ENCODE peak calls at places on chromosomes 11 and 22, in four cellular contexts. R is HCT116, M is HepG2, Q is SK-N-SH. P is an unnamed sample.

GRCh38 chr11:9265211-9266131 is at the start of gene DENND5A:
- DNase-seq in R (peak; percentile 43), M (peak; percentile 80), Q (peak; percentile 100), P (peak; percentile 99)

GRCh38 chr22:42283288-42284229 is 13.1 kb upstream of the TCF20 start:
- DNase-seq in R (no peak), M (no peak), Q (peak; percentile 48), P (no peak)

GRCh38 chr11:113178671-113179070 is 135.7 kb upstream of the TTC12 start:
- DNase-seq in R (no peak), M (no peak), Q (no peak), P (no peak)

GRCh38 chr22:49960967-49961600 is 512 bp downstream of the PIM3 start:
- DNase-seq in R (no peak), M (no peak), Q (peak; percentile 66), P (peak; percentile 34)

GRCh38 chr11:15108592-15109130 is 6.1 kb upstream of the INSC start:
- DNase-seq in R (no peak), M (no peak), Q (no peak), P (no peak)

GRCh38 chr11:130653838-130654601 is 205.6 kb downstream of the ADAMTS15 start:
- DNase-seq in R (no peak), M (no peak), Q (no peak), P (no peak)

GRCh38 chr22:21755855-21756284 is 20.3 kb upstream of the YPEL1 start:
- DNase-seq in R (no peak), M (peak; percentile 18), Q (no peak), P (peak; percentile 98)

GRCh38 chr11:73296501-73297230 is 11.4 kb upstream of the ARHGEF17 start:
- DNase-seq in R (no peak), M (no peak), Q (no peak), P (no peak)

GRCh38 chr22:48389916-48390315 is 1437.8 kb downstream of the BRD1 start:
- DNase-seq in R (no peak), M (no peak), Q (no peak), P (no peak)

GRCh38 chr11:130600139-130600538 is 151.7 kb downstream of the ADAMTS15 start:
- DNase-seq in R (no peak), M (no peak), Q (no peak), P (no peak)

GRCh38 chr11:130212431-130212961 is 52.9 kb downstream of the ST14 start:
- DNase-seq in R (no peak), M (no peak), Q (peak; percentile 41), P (no peak)

GRCh38 chr22:17501679-17502285 is 61.5 kb upstream of the SLC25A18 start:
- DNase-seq in R (peak; percentile 69), M (peak; percentile 63), Q (peak; percentile 69), P (peak; percentile 51)

GRCh38 chr22:18156878-18157713 is 7.1 kb downstream of the USP18 start:
- DNase-seq in R (peak; percentile 33), M (peak; percentile 64), Q (peak; percentile 83), P (peak; percentile 77)

GRCh38 chr11:78698612-78699011 is 123.9 kb upstream of the NARS2 start:
- DNase-seq in R (no peak), M (no peak), Q (no peak), P (no peak)

GRCh38 chr11:72932132-72932570 is 117.9 kb downstream of the ATG16L2 start:
- DNase-seq in R (no peak), M (no peak), Q (no peak), P (no peak)

GRCh38 chr11:86219291-86220193 is 25.0 kb upstream of the EED start:
- DNase-seq in R (no peak), M (no peak), Q (no peak), P (no peak)

GRCh38 chr22:27994481-27995331 is 75.7 kb upstream of the PITPNB start:
- DNase-seq in R (no peak), M (no peak), Q (no peak), P (no peak)

GRCh38 chr11:70810131-70810530 is 411.8 kb downstream of the CTTN start:
- DNase-seq in R (no peak), M (no peak), Q (no peak), P (no peak)

GRCh38 chr22:45262195-45262930 is 21.7 kb upstream of the KIAA0930 start:
- DNase-seq in R (no peak), M (no peak), Q (no peak), P (no peak)

GRCh38 chr11:19092850-19093249 is 24.1 kb upstream of the ZDHHC13 start:
- DNase-seq in R (no peak), M (no peak), Q (no peak), P (no peak)

GRCh38 chr11:114479331-114479730 is 40.1 kb downstream of the REXO2 start:
- DNase-seq in R (no peak), M (no peak), Q (no peak), P (no peak)

GRCh38 chr11:46216040-46216764 is 61.3 kb upstream of the CREB3L1 start:
- DNase-seq in R (no peak), M (no peak), Q (no peak), P (no peak)

GRCh38 chr11:116387623-116388022 is 385.2 kb downstream of the BUD13 start:
- DNase-seq in R (no peak), M (no peak), Q (no peak), P (no peak)

GRCh38 chr22:23784215-23784732 is 2.5 kb upstream of the SMARCB1 start:
- DNase-seq in R (no peak), M (peak; percentile 54), Q (no peak), P (no peak)

GRCh38 chr11:133134561-133135173 is 397.6 kb downstream of the OPCML start:
- DNase-seq in R (no peak), M (peak; percentile 39), Q (peak; percentile 68), P (peak; percentile 66)

GRCh38 chr11:47308050-47308823 is 38.3 kb downstream of the MADD start:
- DNase-seq in R (no peak), M (no peak), Q (no peak), P (no peak)

GRCh38 chr11:79227308-79227707 is 213.5 kb downstream of the TENM4 start:
- DNase-seq in R (no peak), M (no peak), Q (no peak), P (no peak)

GRCh38 chr11:114441921-114442320 is 2.7 kb downstream of the REXO2 start:
- DNase-seq in R (no peak), M (no peak), Q (no peak), P (no peak)

GRCh38 chr11:77374611-77375031 is 73.1 kb upstream of the GDPD4 start:
- DNase-seq in R (no peak), M (no peak), Q (no peak), P (no peak)

GRCh38 chr11:68674461-68674860 is 9.9 kb upstream of the GAL start:
- DNase-seq in R (no peak), M (no peak), Q (no peak), P (no peak)

GRCh38 chr22:30038219-30038618 is 42.0 kb upstream of the HORMAD2 start:
- DNase-seq in R (no peak), M (no peak), Q (no peak), P (no peak)

GRCh38 chr11:73156686-73157085 is 14.6 kb upstream of the FCHSD2 start:
- DNase-seq in R (no peak), M (no peak), Q (no peak), P (no peak)

GRCh38 chr11:10413268-10413667 is 41.8 kb upstream of the AMPD3 start:
- DNase-seq in R (peak; percentile 28), M (peak; percentile 28), Q (no peak), P (no peak)

GRCh38 chr22:19959043-19959586 is 17.5 kb upstream of the TXNRD2 start:
- DNase-seq in R (peak; percentile 65), M (peak; percentile 92), Q (peak; percentile 32), P (peak; percentile 100)

DNA sequence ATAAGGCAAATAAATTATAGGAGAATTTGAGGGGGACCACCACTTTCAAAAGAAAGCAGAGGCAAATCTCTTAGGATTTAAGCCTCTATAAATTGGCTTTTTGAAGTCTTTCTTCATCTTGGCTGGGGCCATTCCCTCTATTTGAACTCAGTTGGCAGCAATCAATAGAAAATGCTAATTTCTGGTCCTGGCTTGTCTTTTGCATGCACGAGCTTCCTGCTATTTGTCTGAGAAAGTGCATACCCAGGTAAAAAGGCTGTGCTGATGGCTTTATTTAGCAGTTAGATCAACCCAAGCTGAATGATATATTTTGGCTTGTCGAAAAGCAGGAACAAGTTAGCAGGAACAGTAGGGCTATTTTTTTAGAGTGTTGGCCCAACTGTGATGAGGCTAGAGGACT is 64.1 kb upstream of the GRAMD1B start:
- DNase-seq in R (no peak), M (no peak), Q (no peak), P (no peak)
- TF ChIP-seq ELF1 in R (no peak), M (no peak), Q (no peak), P (no peak)

GRCh38 chr11:5004429-5005274 is 10.0 kb downstream of the OR51L1 start:
- DNase-seq in R (peak; percentile 36), M (peak; percentile 36), Q (peak; percentile 5), P (peak; percentile 71)
- TF ChIP-seq ELF1 in R (no peak), M (no peak), Q (no peak), P (no peak)

GRCh38 chr11:120398184-120398583 is 62.0 kb downstream of the ARHGEF12 start:
- DNase-seq in R (no peak), M (no peak), Q (no peak), P (no peak)
- TF ChIP-seq ELF1 in R (no peak), M (no peak), Q (no peak), P (no peak)

GRCh38 chr11:111878385-111878765 is 590 bp downstream of the FDXACB1 start:
- DNase-seq in R (peak; percentile 3), M (no peak), Q (no peak), P (no peak)
- TF ChIP-seq ELF1 in R (no peak), M (no peak), Q (no peak), P (no peak)

DNA sequence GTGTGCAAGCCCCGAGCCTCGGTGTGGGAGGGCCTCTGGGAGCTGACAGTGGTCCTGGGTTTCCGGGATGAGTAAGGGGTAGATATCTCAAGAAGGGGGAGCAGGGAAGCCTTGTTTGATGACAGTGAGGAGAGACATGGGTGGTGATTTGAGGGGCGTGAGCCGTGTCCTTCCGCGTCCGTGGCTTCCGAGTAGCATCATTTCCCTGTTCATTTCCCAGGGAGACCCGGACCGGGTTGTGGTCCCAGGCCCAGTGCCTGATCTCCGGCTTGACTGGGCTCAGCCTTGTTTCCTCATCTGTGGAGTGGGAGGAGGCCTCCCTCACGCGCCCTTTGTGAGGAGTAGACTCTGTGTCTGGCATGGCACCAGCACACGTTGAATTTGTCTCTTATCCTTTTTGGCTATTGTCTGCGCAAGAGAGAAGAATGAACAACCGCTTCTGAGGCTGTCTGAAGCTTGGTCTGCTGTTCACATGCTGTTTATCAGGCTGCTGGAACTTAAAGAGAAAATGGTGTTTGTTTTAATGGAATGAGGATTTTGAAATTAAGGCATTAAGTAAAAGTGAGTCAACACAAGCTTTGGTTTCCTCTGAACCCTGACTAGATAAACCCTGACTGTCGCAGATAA is 348.5 kb downstream of the TBC1D22A start:
- DNase-seq in R (no peak), M (no peak), Q (no peak), P (no peak)
- TF ChIP-seq ELF1 in R (no peak), M (no peak), Q (no peak), P (no peak)

GRCh38 chr11:33978376-33978775 is 73.2 kb upstream of the CAPRIN1 start:
- DNase-seq in R (no peak), M (no peak), Q (no peak), P (no peak)

GRCh38 chr11:33987545-33987944 is 64.0 kb upstream of the CAPRIN1 start:
- DNase-seq in R (no peak), M (no peak), Q (no peak), P (no peak)

GRCh38 chr11:33984682-33985389 is 66.7 kb upstream of the CAPRIN1 start:
- DNase-seq in R (no peak), M (no peak), Q (no peak), P (peak; percentile 48)

GRCh38 chr11:33980896-33981295 is 70.6 kb upstream of the CAPRIN1 start:
- DNase-seq in R (no peak), M (no peak), Q (no peak), P (no peak)

GRCh38 chr11:33982661-33983060 is 68.9 kb upstream of the CAPRIN1 start:
- DNase-seq in R (no peak), M (no peak), Q (no peak), P (no peak)
- TF ChIP-seq ELF1 in R (no peak), M (no peak), Q (no peak), P (no peak)

P was measured in K562.